ENCODE peak calls at places on chromosomes 2 and 18, in five cellular contexts. Q, V, I, L and J are unnamed samples.

GRCh38 chr2:54724150-54724559 is 693 bp downstream of the EML6 start:
- DNase-seq in L (no peak), V (no peak), Q (peak; percentile 1), I (no peak), J (peak; percentile 35)

GRCh38 chr2:183011741-183012140 is 26.5 kb downstream of the NCKAP1 start:
- DNase-seq in L (no peak), Q (no peak), I (no peak), V (peak; percentile 33), J (no peak)

GRCh38 chr2:223537669-223538601 is 64.2 kb downstream of the SCG2 start:
- DNase-seq in I (no peak), V (peak; percentile 65), Q (no peak), L (no peak), J (peak; percentile 24)

GRCh38 chr2:232926448-232927040 is 56.5 kb downstream of the SNORC start:
- DNase-seq in L (no peak), Q (no peak), I (no peak), V (no peak), J (peak; percentile 40)

GRCh38 chr2:169808211-169808610 is 9.5 kb downstream of the SSB start:
- DNase-seq in I (no peak), Q (peak; percentile 72), L (no peak), V (no peak), J (peak; percentile 67)

GRCh38 chr2:227310756-227311110 is 14.3 kb upstream of the MFF start:
- DNase-seq in Q (no peak), I (no peak), L (no peak), V (peak; percentile 73), J (no peak)

GRCh38 chr2:150698016-150698661 is 210.7 kb upstream of the RND3 start:
- DNase-seq in Q (peak; percentile 93), I (no peak), V (peak; percentile 62), L (no peak), J (peak; percentile 85)

GRCh38 chr2:120346034-120346666 is at the start of gene INHBB:
- DNase-seq in L (no peak), Q (peak; percentile 20), V (no peak), I (no peak), J (no peak)

GRCh38 chr18:49026501-49027378 is 76.0 kb upstream of the SMAD7 start:
- DNase-seq in L (no peak), V (no peak), I (no peak), Q (no peak), J (no peak)

GRCh38 chr2:12217206-12217605 is 470.8 kb downstream of the LPIN1 start:
- DNase-seq in V (no peak), Q (no peak), I (no peak), L (no peak), J (no peak)

GRCh38 chr2:159131882-159132281 is 154.6 kb downstream of the WDSUB1 start:
- DNase-seq in V (peak; percentile 89), I (no peak), L (no peak), Q (peak; percentile 92), J (peak; percentile 96)

GRCh38 chr2:38255211-38255610 is 121.9 kb downstream of the ATL2 start:
- DNase-seq in L (no peak), I (no peak), V (no peak), Q (no peak), J (no peak)

GRCh38 chr2:229679393-229680125 is 34.8 kb downstream of the DNER start:
- DNase-seq in L (no peak), I (no peak), Q (no peak), V (peak; percentile 39), J (no peak)

GRCh38 chr2:96025107-96025492 is 9.6 kb downstream of the GPAT2 start:
- DNase-seq in I (no peak), Q (peak; percentile 1), V (no peak), L (no peak), J (peak; percentile 12)

GRCh38 chr2:168097431-168097830 is 150.0 kb downstream of the STK39 start:
- DNase-seq in Q (no peak), L (no peak), V (peak; percentile 99), I (no peak), J (no peak)

GRCh38 chr2:47520825-47521665 is 118.1 kb downstream of the MSH2 start:
- DNase-seq in L (no peak), I (no peak), V (peak; percentile 49), Q (peak; percentile 33), J (peak; percentile 48)

GRCh38 chr2:31176742-31177141 is 38.5 kb upstream of the GALNT14 start:
- DNase-seq in L (no peak), Q (no peak), I (no peak), V (no peak), J (no peak)

GRCh38 chr2:167491788-167492187 is 603.5 kb downstream of the XIRP2 start:
- DNase-seq in Q (no peak), L (no peak), V (no peak), I (no peak), J (no peak)

GRCh38 chr2:106192752-106193490 is 1.2 kb downstream of the UXS1 start:
- DNase-seq in L (no peak), Q (peak; percentile 96), I (no peak), V (peak; percentile 87), J (peak; percentile 92)

GRCh38 chr2:31329081-31329605 is 85.4 kb downstream of the XDH start:
- DNase-seq in I (no peak), V (no peak), L (no peak), Q (no peak), J (no peak)

GRCh38 chr2:23504591-23504990 is 119.6 kb downstream of the KLHL29 start:
- DNase-seq in I (no peak), L (no peak), V (no peak), Q (no peak), J (no peak)

GRCh38 chr2:128531856-128532255 is 213.2 kb upstream of the HS6ST1 start:
- DNase-seq in I (no peak), V (peak; percentile 21), L (no peak), Q (no peak), J (no peak)

GRCh38 chr2:17578466-17578928 is 38.0 kb downstream of the VSNL1 start:
- DNase-seq in L (no peak), Q (no peak), V (peak; percentile 10), I (no peak), J (no peak)

GRCh38 chr2:23624378-23624777 is 239.4 kb downstream of the KLHL29 start:
- DNase-seq in I (no peak), V (no peak), L (no peak), Q (no peak), J (no peak)

GRCh38 chr2:65366595-65367125 is 65.7 kb downstream of the SPRED2 start:
- DNase-seq in I (no peak), L (no peak), V (peak; percentile 98), Q (peak; percentile 94), J (peak; percentile 93)

DNA sequence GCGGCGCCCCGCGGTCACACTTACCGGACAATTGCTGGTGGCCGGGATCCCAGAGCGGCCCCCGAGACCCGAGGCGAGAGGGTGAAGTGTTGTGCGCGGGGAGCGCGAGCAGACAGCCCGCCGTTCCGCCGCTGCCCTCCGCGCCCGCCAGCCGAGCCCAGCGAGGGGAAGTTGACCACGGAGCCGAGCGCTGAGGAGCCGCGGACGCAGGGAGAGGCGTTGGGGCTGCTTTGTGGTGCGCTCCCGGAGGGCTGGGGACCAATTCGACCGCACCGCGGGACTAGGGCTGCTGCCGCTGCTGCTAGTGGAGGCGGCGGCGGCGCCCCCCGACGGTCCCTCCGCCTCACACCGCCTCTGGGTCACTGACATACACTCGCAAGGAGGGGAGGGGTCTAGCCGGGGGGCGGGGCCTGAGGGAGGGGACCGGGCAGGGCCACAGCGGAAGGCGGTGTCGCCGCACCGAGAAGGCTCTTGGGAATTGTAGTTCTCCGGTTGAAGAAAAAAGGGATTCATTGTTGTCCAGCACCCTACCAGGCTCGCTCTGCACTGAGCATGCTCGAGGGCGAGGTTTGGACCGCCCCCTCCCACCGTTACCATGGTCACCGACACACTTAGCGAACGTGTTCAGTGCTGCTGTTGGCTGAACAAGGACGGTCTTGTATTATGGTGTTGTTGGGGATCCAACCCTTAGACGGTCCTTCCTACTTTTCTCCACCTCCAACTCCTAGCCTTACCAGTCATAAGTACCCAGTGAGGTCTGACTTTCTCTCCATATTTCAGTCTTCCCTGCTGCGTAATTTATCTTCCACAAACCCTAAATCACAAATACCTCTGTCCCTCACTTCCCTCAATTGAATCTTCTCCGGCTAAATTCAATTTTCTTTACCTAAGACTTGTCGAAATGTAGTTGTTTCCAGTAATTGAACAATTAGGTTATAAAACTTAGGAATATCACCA is at the start of gene PELI1:
- DNase-seq in L (peak; percentile 95), V (peak; percentile 96), I (peak; percentile 92), Q (peak; percentile 89), J (peak; percentile 94)
- TF ChIP-seq CTCF in L (no peak), V (peak; percentile 18), I (no peak), Q (peak; percentile 7), J (peak; percentile 24)

DNA sequence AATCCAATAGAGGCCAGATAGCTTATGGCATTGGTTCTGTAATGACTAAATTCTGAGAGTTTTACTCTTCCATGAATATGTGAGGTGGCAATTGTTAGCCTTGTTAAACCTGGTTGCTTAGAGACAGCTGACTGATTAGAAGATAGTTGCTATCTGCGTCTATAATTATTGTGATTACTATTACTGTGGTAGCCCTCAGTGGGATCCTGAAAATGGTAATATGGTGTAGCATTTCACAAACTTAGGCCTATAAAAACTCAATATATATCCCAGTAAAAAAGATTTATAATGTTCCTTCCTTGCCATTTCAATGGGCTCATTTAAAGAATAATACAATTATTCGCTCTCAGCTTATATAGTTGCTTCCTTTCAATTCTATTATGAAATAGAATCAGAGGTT is 405.8 kb upstream of the CDH2 start:
- DNase-seq in Q (no peak), V (no peak), L (no peak), I (no peak), J (no peak)
- TF ChIP-seq CTCF in Q (no peak), V (no peak), L (no peak), I (no peak), J (no peak)

DNA sequence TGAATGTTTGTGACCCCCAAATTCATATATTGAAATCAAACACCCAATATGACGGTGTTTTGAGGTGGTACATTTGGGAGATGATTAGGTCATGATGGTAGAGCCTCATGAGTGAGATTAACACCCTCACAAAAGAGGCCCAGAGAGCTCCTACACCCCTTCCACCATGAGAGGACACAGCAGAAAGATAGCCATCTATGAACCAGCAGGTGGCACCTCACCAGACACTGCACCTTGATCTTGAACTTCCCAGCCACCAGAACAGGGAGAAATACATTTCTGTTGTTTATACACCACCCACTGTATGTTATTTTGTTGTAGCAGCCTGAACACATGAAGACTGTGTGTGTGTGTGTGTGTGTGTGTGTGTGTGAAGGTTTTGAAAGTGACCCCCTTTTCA is 58.1 kb downstream of the ST3GAL5 start:
- DNase-seq in L (no peak), V (peak; percentile 17), I (no peak), Q (no peak), J (no peak)
- TF ChIP-seq CTCF in L (no peak), V (peak; percentile 14), I (no peak), Q (no peak), J (no peak)

DNA sequence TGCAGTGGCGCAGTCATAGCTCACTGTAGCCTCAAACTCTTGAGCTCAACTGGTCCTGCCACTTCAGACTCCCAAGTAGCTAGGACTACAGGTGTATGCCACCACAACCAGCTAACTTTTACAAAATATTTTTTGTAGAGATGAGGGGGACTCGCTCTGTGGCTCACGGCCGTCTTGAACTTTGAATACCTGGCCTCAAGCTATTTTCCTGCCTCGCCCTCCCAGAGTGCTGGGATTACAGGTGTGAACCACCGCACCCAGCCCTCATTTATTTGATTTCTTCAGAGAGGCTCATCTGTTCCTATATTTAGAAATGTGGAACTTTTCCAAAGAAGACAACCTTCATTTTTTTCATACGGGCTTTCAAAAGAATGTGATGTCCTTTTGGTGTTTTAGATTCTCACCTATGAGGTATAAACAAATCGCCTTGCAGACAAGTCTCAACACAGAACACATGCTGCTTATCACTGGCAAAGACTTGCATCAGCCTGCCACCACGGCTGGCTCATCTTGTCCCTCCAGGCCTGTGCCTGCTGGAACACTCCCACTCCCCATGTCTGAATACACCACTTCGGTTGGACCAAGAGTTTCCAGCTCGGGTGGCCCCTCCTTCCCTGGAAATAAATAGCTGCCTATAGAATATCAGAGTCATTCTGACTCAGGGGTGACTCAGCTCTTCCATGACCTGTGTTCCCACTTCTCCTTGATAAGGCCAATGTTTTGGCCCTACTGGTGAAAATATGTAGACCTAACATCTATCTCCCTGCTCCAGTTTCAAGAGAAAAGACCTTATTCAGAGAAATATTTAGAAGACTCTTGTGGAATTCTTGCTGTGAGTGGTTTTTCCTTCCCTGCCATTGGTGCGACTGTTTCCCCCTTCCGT is 202.6 kb downstream of the TGIF1 start:
- DNase-seq in I (no peak), V (peak; percentile 100), L (no peak), Q (peak; percentile 75), J (peak; percentile 99)
- TF ChIP-seq CTCF in I (no peak), V (peak; percentile 14), L (peak; percentile 47), Q (peak; percentile 22), J (peak; percentile 25)